ENCODE peak calls at places on chromosomes 1 and 21, in six cellular contexts. S, R, T, N, Q and K are unnamed samples.

GRCh38 chr1:59485171-59485570 is 188.3 kb downstream of the FGGY start:
- DNase-seq in T (no peak), S (no peak), Q (no peak), N (no peak), R (no peak), K (no peak)

GRCh38 chr1:10059329-10059691 is 26.6 kb downstream of the UBE4B start:
- DNase-seq in R (no peak), Q (no peak), N (no peak), S (no peak), T (no peak), K (no peak)

GRCh38 chr1:29707796-29708195 is 471.5 kb downstream of the PTPRU start:
- DNase-seq in R (no peak), T (no peak), N (no peak), S (no peak), Q (no peak), K (no peak)

GRCh38 chr1:217506878-217507277 is 124.0 kb downstream of the GPATCH2 start:
- DNase-seq in R (no peak), Q (no peak), T (no peak), S (no peak), N (peak), K (no peak)

GRCh38 chr1:217721692-217722091 is 90.5 kb downstream of the SPATA17 start:
- DNase-seq in S (peak), N (no peak), T (no peak), R (no peak), Q (no peak), K (no peak)

GRCh38 chr1:226629210-226629895 is 80.8 kb downstream of the STUM start:
- DNase-seq in R (no peak), N (no peak), Q (no peak), T (no peak), S (no peak), K (no peak)

GRCh38 chr1:187032982-187033705 is 204.4 kb downstream of the PLA2G4A start:
- DNase-seq in T (no peak), S (no peak), N (no peak), Q (no peak), R (no peak), K (no peak)

GRCh38 chr21:39055167-39055767 is 128.0 kb downstream of the PSMG1 start:
- DNase-seq in N (peak), T (no peak), Q (no peak), R (no peak), S (peak), K (peak)

GRCh38 chr1:179141592-179142244 is 59.8 kb downstream of the TOR3A start:
- DNase-seq in T (peak), R (no peak), Q (no peak), S (peak), N (peak), K (peak)

GRCh38 chr21:38990424-38990794 is 184.7 kb downstream of the ETS2 start:
- DNase-seq in S (no peak), Q (no peak), N (peak), R (no peak), T (no peak), K (no peak)

GRCh38 chr1:55040083-55040952 is 970 bp downstream of the PCSK9 start:
- DNase-seq in T (no peak), N (no peak), Q (no peak), R (no peak), S (no peak), K (no peak)

GRCh38 chr1:75053207-75053606 is 81.0 kb upstream of the LHX8 start:
- DNase-seq in S (no peak), Q (no peak), N (peak), T (peak), R (no peak), K (no peak)